ENCODE peak calls at places on chromosome 19, in five cellular contexts. One of them, this sample, is unnamed. For H3K27me3 and H3K4me1, the result is how much of the 10 kb centered on the place peaks cover.

GRCh38 chr19:38023245-38023644 is 116.2 kb downstream of the SIPA1L3 start:
- DNase-seq in thoracic aorta: no peak
- DNase-seq in breast epithelium: no peak
- DNase-seq in fibroblast of lung: no peak
- DNase-seq in cardiac muscle cell: peak
- DNase-seq in this sample: no peak

GRCh38 chr19:13466697-13467096 is 39.6 kb downstream of the CACNA1A start:
- DNase-seq in fibroblast of lung: no peak
- DNase-seq in breast epithelium: no peak
- DNase-seq in cardiac muscle cell: no peak
- DNase-seq in thoracic aorta: no peak
- DNase-seq in this sample: no peak

GRCh38 chr19:48490980-48491792 is 20.4 kb downstream of the LMTK3 start:
- DNase-seq in cardiac muscle cell: no peak
- DNase-seq in fibroblast of lung: no peak
- DNase-seq in breast epithelium: peak
- DNase-seq in thoracic aorta: no peak
- DNase-seq in this sample: no peak

GRCh38 chr19:55279376-55279772 is 536 bp downstream of the HSPBP1 start:
- DNase-seq in thoracic aorta: no peak
- DNase-seq in cardiac muscle cell: no peak
- DNase-seq in breast epithelium: no peak
- DNase-seq in fibroblast of lung: no peak
- DNase-seq in this sample: no peak

GRCh38 chr19:32570081-32570785 is 10.8 kb upstream of the PDCD5 start:
- DNase-seq in cardiac muscle cell: peak
- DNase-seq in fibroblast of lung: peak
- DNase-seq in thoracic aorta: no peak
- DNase-seq in breast epithelium: peak
- DNase-seq in this sample: peak

GRCh38 chr19:9786342-9786741 is 17.8 kb upstream of the ZNF846 start:
- DNase-seq in thoracic aorta: no peak
- DNase-seq in fibroblast of lung: no peak
- DNase-seq in cardiac muscle cell: no peak
- DNase-seq in breast epithelium: peak
- DNase-seq in this sample: no peak

GRCh38 chr19:33784432-33784831 is 12.2 kb upstream of the KCTD15 start:
- DNase-seq in breast epithelium: no peak
- DNase-seq in fibroblast of lung: no peak
- DNase-seq in thoracic aorta: no peak
- DNase-seq in cardiac muscle cell: no peak
- DNase-seq in this sample: no peak

GRCh38 chr19:6712692-6713670 is 7.5 kb downstream of the C3 start:
- DNase-seq in fibroblast of lung: no peak
- DNase-seq in thoracic aorta: no peak
- DNase-seq in cardiac muscle cell: no peak
- DNase-seq in breast epithelium: no peak
- DNase-seq in this sample: no peak

GRCh38 chr19:13839193-13839937 is 37.6 kb upstream of the NANOS3 start:
- DNase-seq in breast epithelium: peak
- DNase-seq in thoracic aorta: no peak
- DNase-seq in cardiac muscle cell: peak
- DNase-seq in fibroblast of lung: peak
- DNase-seq in this sample: peak

GRCh38 chr19:47075179-47075811 is 26.9 kb upstream of the TMEM160 start:
- DNase-seq in fibroblast of lung: peak
- DNase-seq in thoracic aorta: no peak
- DNase-seq in breast epithelium: no peak
- DNase-seq in cardiac muscle cell: no peak
- DNase-seq in this sample: no peak

GRCh38 chr19:47075941-47076340 is 27.5 kb upstream of the TMEM160 start:
- DNase-seq in thoracic aorta: no peak
- DNase-seq in fibroblast of lung: peak
- DNase-seq in breast epithelium: no peak
- DNase-seq in cardiac muscle cell: no peak
- DNase-seq in this sample: no peak

GRCh38 chr19:47073574-47073973 is 25.1 kb upstream of the TMEM160 start:
- DNase-seq in breast epithelium: no peak
- DNase-seq in fibroblast of lung: no peak
- DNase-seq in thoracic aorta: no peak
- DNase-seq in cardiac muscle cell: no peak
- DNase-seq in this sample: no peak

GRCh38 chr19:47072323-47072722 is 23.9 kb upstream of the TMEM160 start:
- DNase-seq in fibroblast of lung: no peak
- DNase-seq in thoracic aorta: no peak
- DNase-seq in cardiac muscle cell: no peak
- DNase-seq in breast epithelium: no peak
- DNase-seq in this sample: no peak

DNA sequence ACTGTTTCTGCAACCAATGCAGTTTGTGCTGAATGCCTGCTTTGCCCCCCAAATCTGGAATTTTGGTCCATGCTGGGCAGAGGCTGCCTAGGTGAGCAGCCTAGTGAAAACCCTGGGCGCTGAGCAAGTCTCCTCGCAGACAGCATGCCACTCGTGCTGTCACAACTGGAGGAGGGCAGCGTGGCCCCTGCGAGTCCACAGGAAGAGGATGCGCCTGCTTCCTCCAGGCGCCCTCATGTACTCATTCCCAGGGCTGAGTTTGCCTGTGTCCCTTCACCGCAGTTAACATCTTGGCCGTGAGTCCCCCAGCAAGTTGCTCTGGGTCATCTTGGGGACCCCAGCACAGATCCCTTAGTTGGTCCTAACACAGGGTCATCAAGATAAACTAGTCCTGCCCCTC is 26.2 kb upstream of the TMEM160 start:
- DNase-seq in breast epithelium: no peak
- DNase-seq in cardiac muscle cell: no peak
- DNase-seq in fibroblast of lung: no peak
- DNase-seq in thoracic aorta: no peak
- DNase-seq in this sample: no peak
- TF ChIP-seq CTCF in breast epithelium: no peak
- TF ChIP-seq CTCF in cardiac muscle cell: no peak
- TF ChIP-seq CTCF in fibroblast of lung: no peak
- TF ChIP-seq CTCF in thoracic aorta: no peak
- TF ChIP-seq CTCF in this sample: no peak

DNA sequence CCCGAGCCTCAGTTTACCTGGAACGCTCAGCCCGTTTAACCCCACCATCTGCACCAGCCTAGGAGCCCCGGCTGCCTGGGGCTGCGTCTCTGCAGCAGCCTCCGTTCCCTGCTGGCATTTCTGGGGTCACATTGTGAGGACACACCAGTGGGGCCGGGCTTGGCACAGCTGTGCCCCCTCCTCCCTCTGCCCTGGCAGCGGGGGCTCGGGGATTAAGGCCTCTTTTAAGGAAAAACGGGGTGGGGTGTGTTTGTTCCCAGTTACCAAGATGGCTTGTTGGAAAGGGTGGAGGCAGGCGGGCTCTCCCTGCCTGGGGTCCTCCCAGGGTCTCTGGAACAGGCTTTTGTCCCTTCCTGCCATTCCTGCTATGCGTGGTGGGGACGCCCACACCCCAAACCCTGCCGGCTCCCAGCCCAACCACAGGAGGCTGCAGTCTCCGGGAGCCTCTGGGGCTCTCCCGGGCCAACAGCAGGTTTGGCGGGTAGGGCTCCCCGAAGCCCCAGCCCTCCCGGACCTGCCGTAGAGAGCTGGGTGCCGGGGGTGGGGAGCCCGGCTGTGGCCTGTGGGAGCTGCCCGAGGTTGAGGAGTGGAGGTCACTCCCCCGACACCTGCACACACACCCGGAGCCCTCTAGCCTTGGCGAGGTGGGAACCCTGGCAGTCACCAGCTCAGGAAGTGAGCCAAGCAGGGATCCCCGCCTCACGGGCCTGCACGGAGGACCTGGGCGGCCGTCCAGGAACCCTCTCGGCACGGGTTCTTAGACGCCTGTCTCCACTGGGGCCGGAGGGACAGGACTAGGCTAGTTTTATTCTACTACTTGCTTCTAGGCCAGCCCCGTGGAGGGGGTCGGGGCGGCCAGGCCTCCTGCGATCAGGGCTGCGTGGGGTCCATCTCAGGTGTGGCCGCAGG is 36.9 kb downstream of the GADD45B start:
- DNase-seq in breast epithelium: no peak
- DNase-seq in fibroblast of lung: no peak
- DNase-seq in thoracic aorta: no peak
- DNase-seq in cardiac muscle cell: no peak
- DNase-seq in this sample: no peak
- H3K27me3 ChIP-seq in breast epithelium: under half
- H3K27me3 ChIP-seq in fibroblast of lung: under half
- H3K27me3 ChIP-seq in thoracic aorta: under half
- H3K27me3 ChIP-seq in cardiac muscle cell: under half
- H3K27me3 ChIP-seq in this sample: under half

GRCh38 chr19:4371209-4371897 is 28.0 kb downstream of the MPND start:
- DNase-seq in breast epithelium: no peak
- DNase-seq in cardiac muscle cell: no peak
- DNase-seq in fibroblast of lung: no peak
- DNase-seq in thoracic aorta: no peak
- DNase-seq in this sample: peak
- H3K4me1 ChIP-seq in breast epithelium: half or more
- H3K4me1 ChIP-seq in cardiac muscle cell: under half
- H3K4me1 ChIP-seq in fibroblast of lung: under half
- H3K4me1 ChIP-seq in thoracic aorta: half or more
- H3K4me1 ChIP-seq in this sample: half or more

DNA sequence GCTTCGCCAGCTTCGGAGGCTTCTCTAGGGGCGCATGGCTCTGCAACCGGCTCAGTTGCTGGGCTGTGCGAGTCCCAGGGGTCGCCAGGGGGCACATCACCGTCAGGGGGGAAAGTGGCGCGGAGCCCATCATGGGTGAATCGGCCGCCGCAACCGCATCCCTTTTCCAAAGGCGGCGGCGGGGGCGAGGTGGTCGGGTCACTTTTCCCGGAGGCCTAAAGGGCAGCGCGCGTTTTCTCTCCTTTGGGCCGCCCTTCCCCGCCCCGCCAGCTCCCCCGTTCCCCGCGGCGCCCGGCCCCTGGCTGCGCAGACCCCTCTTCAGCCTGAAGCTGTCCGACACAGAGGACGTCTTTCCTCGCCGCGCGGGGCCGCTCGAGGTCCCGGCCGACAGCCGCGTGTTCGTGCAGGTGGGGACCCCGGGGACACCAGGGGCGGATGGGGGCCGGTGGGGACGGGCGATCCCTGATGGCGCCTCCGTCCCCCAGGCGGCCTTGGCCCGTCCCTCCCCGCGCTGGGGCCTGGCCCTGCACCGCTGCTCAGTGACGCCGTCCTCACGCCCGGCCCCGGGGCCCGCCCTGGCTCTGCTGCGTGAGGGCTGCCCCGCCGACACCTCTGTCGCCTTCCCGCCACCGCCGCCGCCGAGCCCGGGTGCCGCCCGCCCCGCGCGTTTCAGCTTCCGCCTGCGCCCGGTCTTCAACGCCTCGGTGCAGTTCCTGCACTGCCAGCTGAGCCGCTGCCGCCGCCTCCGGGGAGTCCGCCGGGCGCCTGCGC is 1.7 kb downstream of the TGFBR3L start:
- DNase-seq in cardiac muscle cell: no peak
- DNase-seq in thoracic aorta: no peak
- DNase-seq in fibroblast of lung: no peak
- DNase-seq in breast epithelium: no peak
- DNase-seq in this sample: no peak
- TF ChIP-seq CTCF in cardiac muscle cell: no peak
- TF ChIP-seq CTCF in thoracic aorta: no peak
- TF ChIP-seq CTCF in fibroblast of lung: no peak
- TF ChIP-seq CTCF in breast epithelium: no peak
- TF ChIP-seq CTCF in this sample: no peak

GRCh38 chr19:30710721-30711120 is 338.5 kb downstream of the ZNF536 start:
- DNase-seq in fibroblast of lung: no peak
- DNase-seq in cardiac muscle cell: no peak
- DNase-seq in thoracic aorta: no peak
- DNase-seq in breast epithelium: no peak
- DNase-seq in this sample: no peak

GRCh38 chr19:30712428-30713151 is 340.4 kb downstream of the ZNF536 start:
- DNase-seq in thoracic aorta: no peak
- DNase-seq in fibroblast of lung: no peak
- DNase-seq in breast epithelium: no peak
- DNase-seq in cardiac muscle cell: no peak
- DNase-seq in this sample: no peak

GRCh38 chr19:30708416-30708815 is 336.2 kb downstream of the ZNF536 start:
- DNase-seq in breast epithelium: no peak
- DNase-seq in thoracic aorta: no peak
- DNase-seq in cardiac muscle cell: no peak
- DNase-seq in fibroblast of lung: no peak
- DNase-seq in this sample: no peak

DNA sequence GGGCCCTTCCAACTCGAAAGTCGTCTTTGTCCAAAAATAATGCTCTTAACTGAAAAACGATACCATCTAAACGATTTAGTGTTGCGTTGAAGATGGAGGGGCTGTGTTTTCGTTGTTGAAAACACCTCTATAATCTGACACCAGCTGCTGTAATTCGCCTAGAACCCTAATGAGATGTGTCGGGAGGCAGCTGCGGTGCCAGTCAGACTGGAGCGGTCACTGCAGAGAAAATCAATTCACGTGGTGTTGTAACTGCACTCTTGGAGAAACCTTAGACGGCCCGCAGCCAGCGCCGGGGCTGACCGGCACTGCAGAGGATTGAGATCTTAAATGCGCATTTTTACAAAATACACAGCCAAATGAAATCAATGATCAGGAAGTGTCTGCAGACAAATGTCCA is 339.1 kb downstream of the ZNF536 start:
- DNase-seq in fibroblast of lung: no peak
- DNase-seq in thoracic aorta: no peak
- DNase-seq in cardiac muscle cell: no peak
- DNase-seq in breast epithelium: no peak
- DNase-seq in this sample: no peak
- H3K27me3 ChIP-seq in fibroblast of lung: under half
- H3K27me3 ChIP-seq in thoracic aorta: under half
- H3K27me3 ChIP-seq in cardiac muscle cell: under half
- H3K27me3 ChIP-seq in breast epithelium: under half
- H3K27me3 ChIP-seq in this sample: under half

GRCh38 chr19:1837222-1837565 is 11.1 kb downstream of the REXO1 start:
- DNase-seq in thoracic aorta: no peak
- DNase-seq in cardiac muscle cell: no peak
- DNase-seq in fibroblast of lung: no peak
- DNase-seq in breast epithelium: no peak
- DNase-seq in this sample: no peak
- H3K4me1 ChIP-seq in thoracic aorta: under half
- H3K4me1 ChIP-seq in cardiac muscle cell: under half
- H3K4me1 ChIP-seq in fibroblast of lung: under half
- H3K4me1 ChIP-seq in breast epithelium: under half
- H3K4me1 ChIP-seq in this sample: half or more

DNA sequence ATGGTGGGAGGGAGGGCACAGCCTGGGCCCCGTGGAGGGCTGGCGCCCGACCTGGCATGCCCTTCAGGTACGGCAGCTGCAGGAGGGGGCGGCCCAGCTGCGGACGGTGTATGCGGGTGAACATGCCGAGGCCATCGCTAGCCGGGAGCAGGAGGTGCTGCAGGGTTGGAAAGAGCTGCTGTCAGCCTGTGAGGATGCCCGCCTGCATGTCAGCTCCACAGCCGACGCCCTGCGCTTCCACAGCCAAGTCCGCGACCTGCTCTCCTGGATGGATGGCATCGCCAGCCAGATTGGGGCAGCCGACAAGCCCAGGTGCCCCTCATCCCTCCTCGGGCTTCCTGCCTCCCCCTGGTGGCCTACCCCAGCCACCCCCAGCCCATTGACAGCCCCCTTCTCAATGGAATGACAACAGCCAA is 16.6 kb upstream of the SHKBP1 start:
- DNase-seq in thoracic aorta: no peak
- DNase-seq in breast epithelium: no peak
- DNase-seq in fibroblast of lung: no peak
- DNase-seq in cardiac muscle cell: no peak
- DNase-seq in this sample: no peak
- TF ChIP-seq CTCF in thoracic aorta: no peak
- TF ChIP-seq CTCF in breast epithelium: no peak
- TF ChIP-seq CTCF in fibroblast of lung: no peak
- TF ChIP-seq CTCF in cardiac muscle cell: no peak
- TF ChIP-seq CTCF in this sample: no peak

This sample was measured in testis.